ENCODE peak calls at places on chromosomes 3 and 15, in six cellular contexts. P, D, C, I, Q and N are unnamed samples.

GRCh38 chr3:182760576-182761164 is 32.6 kb upstream of the ATP11B start:
- DNase-seq in P (no peak), D (no peak), C (no peak), I (no peak), Q (no peak), N (no peak)

GRCh38 chr3:111936191-111936841 is 42.5 kb upstream of the ABHD10 start:
- DNase-seq in C (peak; percentile 60), Q (no peak), I (no peak), D (no peak), P (peak; percentile 89), N (no peak)

GRCh38 chr3:56870436-56870835 is 68.7 kb upstream of the ARHGEF3 start:
- DNase-seq in D (no peak), P (peak; percentile 69), C (no peak), Q (no peak), I (no peak), N (no peak)

GRCh38 chr3:23461069-23461468 is 257.9 kb downstream of the UBE2E2 start:
- DNase-seq in C (no peak), D (no peak), Q (no peak), I (no peak), P (no peak), N (no peak)

GRCh38 chr3:141426404-141427034 is 58.2 kb downstream of the ZBTB38 start:
- DNase-seq in I (peak; percentile 52), Q (peak; percentile 38), D (no peak), P (no peak), C (no peak), N (no peak)

GRCh38 chr3:33883538-33884203 is 85.2 kb downstream of the PDCD6IP start:
- DNase-seq in C (peak; percentile 23), I (peak; percentile 76), Q (peak; percentile 59), P (peak; percentile 85), D (peak; percentile 32), N (peak; percentile 61)

GRCh38 chr3:138338816-138339215 is 9.2 kb upstream of the NME9 start:
- DNase-seq in Q (no peak), I (no peak), C (no peak), D (no peak), P (no peak), N (no peak)

GRCh38 chr3:45647148-45647619 is 42.0 kb upstream of the SACM1L start:
- DNase-seq in Q (no peak), I (no peak), C (no peak), P (peak; percentile 95), D (no peak), N (no peak)

GRCh38 chr3:146222204-146223046 is 28.5 kb downstream of the PLSCR4 start:
- DNase-seq in P (peak; percentile 73), C (peak; percentile 69), D (no peak), I (peak; percentile 52), Q (no peak), N (no peak)

GRCh38 chr3:3881050-3881449 is 81.8 kb downstream of the LRRN1 start:
- DNase-seq in P (no peak), D (no peak), Q (no peak), I (no peak), C (no peak), N (no peak)

GRCh38 chr3:188169826-188170455 is 16.0 kb downstream of the LPP start:
- DNase-seq in D (no peak), Q (no peak), I (no peak), P (no peak), C (no peak), N (no peak)

GRCh38 chr15:29364429-29365078 is 94.9 kb upstream of the NSMCE3 start:
- DNase-seq in D (no peak), P (peak; percentile 56), I (peak; percentile 66), Q (peak; percentile 34), C (no peak), N (no peak)

GRCh38 chr15:62994975-62995730 is 47.4 kb upstream of the TPM1 start:
- DNase-seq in Q (no peak), I (no peak), P (peak; percentile 63), D (no peak), C (no peak), N (no peak)

GRCh38 chr3:111967651-111968274 is 11.1 kb upstream of the ABHD10 start:
- DNase-seq in I (peak; percentile 95), P (peak; percentile 92), C (peak; percentile 82), D (peak; percentile 46), Q (peak; percentile 90), N (peak; percentile 82)

GRCh38 chr3:44939581-44940036 is 36.4 kb downstream of the ZDHHC3 start:
- DNase-seq in Q (no peak), P (no peak), C (no peak), I (no peak), D (no peak), N (no peak)

GRCh38 chr15:66864086-66864830 is 162.2 kb downstream of the SMAD6 start:
- DNase-seq in I (no peak), P (no peak), D (no peak), C (no peak), Q (no peak), N (no peak)

GRCh38 chr3:142269777-142270176 is 44.4 kb upstream of the GK5 start:
- DNase-seq in I (no peak), D (no peak), C (no peak), P (no peak), Q (no peak), N (no peak)

GRCh38 chr3:186613637-186614265 is 891 bp downstream of the AHSG start:
- DNase-seq in Q (no peak), D (no peak), I (no peak), C (no peak), P (no peak), N (no peak)

GRCh38 chr3:71652786-71653419 is 69.4 kb upstream of the FOXP1 start:
- DNase-seq in Q (peak; percentile 66), D (peak; percentile 70), I (peak; percentile 68), C (peak; percentile 4), P (peak; percentile 76), N (peak; percentile 71)

GRCh38 chr3:99957086-99957821 is 139.6 kb downstream of the CMSS1 start:
- DNase-seq in P (no peak), I (no peak), Q (no peak), D (no peak), C (no peak), N (no peak)

GRCh38 chr15:34338347-34338746 is 766 bp upstream of the SLC12A6 start:
- DNase-seq in D (no peak), C (no peak), I (peak; percentile 50), P (no peak), Q (no peak), N (no peak)

GRCh38 chr3:183542355-183542754 is 13.2 kb downstream of the KLHL6 start:
- DNase-seq in P (no peak), C (no peak), D (peak; percentile 44), Q (no peak), I (no peak), N (no peak)

GRCh38 chr3:126663257-126663656 is 8.3 kb upstream of the TXNRD3 start:
- DNase-seq in Q (no peak), I (no peak), P (no peak), D (no peak), C (no peak), N (no peak)

GRCh38 chr3:111653766-111654165 is 58.6 kb upstream of the ZBED2 start:
- DNase-seq in P (no peak), I (no peak), C (no peak), Q (no peak), D (no peak), N (no peak)

GRCh38 chr3:120147072-120147871 is 53.0 kb upstream of the GSK3B start:
- DNase-seq in C (no peak), D (no peak), Q (peak; percentile 19), P (peak; percentile 85), I (peak; percentile 65), N (peak; percentile 54)

GRCh38 chr3:16316847-16317560 is 52.0 kb downstream of the OXNAD1 start:
- DNase-seq in C (no peak), P (no peak), Q (no peak), I (no peak), D (no peak), N (no peak)

GRCh38 chr15:96304839-96305238 is 25.7 kb upstream of the NR2F2 start:
- DNase-seq in I (no peak), D (no peak), Q (no peak), P (no peak), C (no peak), N (no peak)

GRCh38 chr3:64351713-64352595 is 126.7 kb upstream of the PRICKLE2 start:
- DNase-seq in Q (peak; percentile 47), D (no peak), C (no peak), I (no peak), P (no peak), N (no peak)

GRCh38 chr15:82538961-82539689 is 1.1 kb downstream of the RPS17 start:
- DNase-seq in C (no peak), P (no peak), D (peak; percentile 30), I (peak; percentile 34), Q (no peak), N (no peak)

GRCh38 chr15:70863450-70864218 is 9.7 kb upstream of the LARP6 start:
- DNase-seq in C (peak; percentile 57), P (peak; percentile 94), Q (no peak), D (no peak), I (no peak), N (no peak)

GRCh38 chr3:10601131-10601856 is 95.9 kb upstream of the ATP2B2 start:
- DNase-seq in P (no peak), D (no peak), Q (no peak), I (no peak), C (no peak), N (no peak)

GRCh38 chr15:69609776-69610175 is 157.2 kb downstream of the RPLP1 start:
- DNase-seq in Q (no peak), I (no peak), C (no peak), D (no peak), P (no peak), N (no peak)

GRCh38 chr3:150545419-150546225 is 674 bp downstream of the SERP1 start:
- DNase-seq in C (no peak), D (no peak), P (peak; percentile 38), I (peak; percentile 43), Q (peak; percentile 11), N (peak; percentile 71)

GRCh38 chr15:98803228-98804056 is 155.1 kb downstream of the IGF1R start:
- DNase-seq in Q (no peak), C (no peak), D (no peak), I (no peak), P (peak; percentile 78), N (no peak)
- H2AFZ ChIP-seq in Q (no peak overlapping the region), C (no peak overlapping the region), D (no peak overlapping the region), I (no peak overlapping the region), P (no peak overlapping the region), N (no peak overlapping the region)

GRCh38 chr3:115657168-115657567 is 33.9 kb downstream of the GAP43 start:
- DNase-seq in Q (no peak), C (no peak), P (no peak), I (peak; percentile 55), D (no peak), N (no peak)
- TF ChIP-seq EZH2phosphoT487 in Q (no peak), C (no peak), P (no peak), I (no peak), D (no peak), N (no peak)

DNA sequence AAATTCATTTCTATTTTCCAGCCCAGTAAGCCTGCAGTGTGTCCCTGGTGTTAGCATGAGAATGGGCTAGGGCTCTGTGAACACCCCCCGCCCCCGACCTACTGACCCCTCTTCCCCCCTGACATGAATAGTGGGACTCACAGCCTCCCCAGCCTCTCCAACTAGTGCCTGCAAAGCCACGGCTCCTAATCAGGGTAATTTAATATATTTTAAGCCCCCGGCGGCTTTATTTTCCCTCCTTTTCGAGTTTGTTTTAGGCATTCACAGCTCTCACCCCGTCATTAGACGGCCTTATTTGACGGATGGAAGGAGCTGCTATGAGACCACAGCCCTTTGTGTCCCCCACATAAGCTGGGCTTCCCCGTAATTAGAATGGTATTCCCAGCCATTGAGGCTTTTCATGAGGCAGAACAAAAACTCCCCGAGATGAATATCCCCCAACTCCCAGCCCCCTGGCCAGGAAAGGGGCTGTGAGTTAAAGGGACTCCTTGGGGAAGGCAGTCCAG is 78.3 kb upstream of the POLG start:
- DNase-seq in Q (peak; percentile 82), I (no peak), C (no peak), P (no peak), D (no peak), N (no peak)
- H3K27ac ChIP-seq in Q (no peak overlapping the region), I (no peak overlapping the region), C (no peak overlapping the region), P (no peak overlapping the region), D (no peak overlapping the region), N (no peak overlapping the region)

GRCh38 chr3:39811561-39811960 is 2.2 kb downstream of the MYRIP start:
- DNase-seq in I (no peak), Q (no peak), P (no peak), D (no peak), C (no peak), N (no peak)
- H2AFZ ChIP-seq in I (no peak overlapping the region), Q (no peak overlapping the region), P (no peak overlapping the region), D (no peak overlapping the region), C (no peak overlapping the region), N (no peak overlapping the region)